ENCODE peak calls at places on chromosomes 4 and X, in four cellular contexts. A is tibial artery, J is lung, M is right lobe of liver. N is an unnamed sample. For H3K4me1, the result is how much of the 10 kb centered on the place peaks cover.

GRCh38 chrX:117274943-117275342 is 812.2 kb upstream of the CT83 start:
- DNase-seq in M (no peak), J (no peak), A (no peak), N (no peak)

GRCh38 chrX:136193771-136194170 is 46.4 kb downstream of the FHL1 start:
- DNase-seq in A (no peak), J (no peak), M (no peak), N (no peak)

GRCh38 chr4:138870739-138871633 is 144.6 kb upstream of the NOCT start:
- DNase-seq in A (peak), M (no peak), J (peak), N (no peak)

GRCh38 chrX:153723351-153724251 is 586 bp downstream of the BCAP31 start:
- DNase-seq in A (no peak), J (peak), M (no peak), N (peak)

GRCh38 chr4:55733874-55734437 is 85.6 kb upstream of the EXOC1L start:
- DNase-seq in J (peak), M (no peak), A (no peak), N (peak)

GRCh38 chr4:78984593-78984992 is 45.4 kb upstream of the PAQR3 start:
- DNase-seq in J (no peak), M (no peak), A (no peak), N (no peak)

GRCh38 chr4:88779431-88779830 is 81.8 kb upstream of the NAP1L5 start:
- DNase-seq in A (no peak), J (no peak), M (no peak), N (no peak)

GRCh38 chr4:155025762-155026457 is 182.5 kb upstream of the NPY2R start:
- DNase-seq in M (no peak), A (no peak), J (peak), N (peak)

GRCh38 chr4:151325320-151326246 is at the start of gene SH3D19:
- DNase-seq in J (peak), A (peak), M (peak), N (peak)

GRCh38 chr4:10109995-10110670 is 6.5 kb downstream of the WDR1 start:
- DNase-seq in M (no peak), J (no peak), A (no peak), N (no peak)

GRCh38 chr4:10107111-10108091 is 9.2 kb downstream of the WDR1 start:
- DNase-seq in J (no peak), M (no peak), A (no peak), N (peak)

GRCh38 chr4:10108818-10109783 is 7.5 kb downstream of the WDR1 start:
- DNase-seq in M (no peak), A (no peak), J (no peak), N (peak)

GRCh38 chr4:10106421-10107039 is 10.1 kb downstream of the WDR1 start:
- DNase-seq in J (peak), M (no peak), A (peak), N (peak)

GRCh38 chr4:10108391-10108790 is 8.2 kb downstream of the WDR1 start:
- DNase-seq in A (no peak), J (no peak), M (no peak), N (peak)
- H3K4me1 ChIP-seq in A (half or more), J (half or more), M (under half), N (half or more)

GRCh38 chr4:103201724-103202123 is 3.6 kb upstream of the CENPE start:
- DNase-seq in A (no peak), M (no peak), J (no peak), N (no peak)

GRCh38 chr4:103204114-103204513 is 6.0 kb upstream of the CENPE start:
- DNase-seq in J (no peak), A (no peak), M (no peak), N (no peak)

GRCh38 chr4:103207673-103208072 is 9.5 kb upstream of the CENPE start:
- DNase-seq in J (no peak), A (no peak), M (no peak), N (no peak)
- TF ChIP-seq CTCF in J (no peak), A (no peak), M (peak), N (no peak)

GRCh38 chr4:2486981-2487380 is 18.1 kb downstream of the RNF4 start:
- DNase-seq in M (peak), A (no peak), J (no peak), N (no peak)
- H3K4me1 ChIP-seq in M (under half), A (half or more), J (under half), N (half or more)

GRCh38 chrX:15594371-15594770 is 6.4 kb downstream of the ACE2 start:
- DNase-seq in A (no peak), J (no peak), M (no peak), N (no peak)
- TF ChIP-seq CTCF in A (no peak), J (no peak), M (peak), N (no peak)

GRCh38 chr4:165210566-165210965 is 3.2 kb downstream of the KLHL2 start:
- DNase-seq in M (no peak), A (no peak), J (no peak), N (no peak)
- H3K4me1 ChIP-seq in M (under half), A (under half), J (under half), N (under half)

GRCh38 chr4:20074450-20074849 is 177.3 kb upstream of the SLIT2 start:
- DNase-seq in J (no peak), M (no peak), A (no peak), N (no peak)
- TF ChIP-seq CTCF in J (no peak), M (no peak), A (no peak), N (no peak)

GRCh38 chr4:110637408-110638131 is 14.7 kb upstream of the PITX2 start:
- DNase-seq in M (no peak), A (no peak), J (no peak), N (no peak)

GRCh38 chr4:110634320-110635154 is 11.7 kb upstream of the PITX2 start:
- DNase-seq in M (no peak), A (no peak), J (no peak), N (no peak)

GRCh38 chr4:110636677-110637407 is 14.0 kb upstream of the PITX2 start:
- DNase-seq in J (no peak), M (no peak), A (no peak), N (no peak)

GRCh38 chr4:110635155-110635479 is 12.2 kb upstream of the PITX2 start:
- DNase-seq in A (no peak), J (no peak), M (no peak), N (no peak)

GRCh38 chr4:110636231-110636676 is 13.4 kb upstream of the PITX2 start:
- DNase-seq in M (no peak), A (no peak), J (no peak), N (no peak)
- H3K4me1 ChIP-seq in M (under half), A (under half), J (under half), N (under half)

GRCh38 chrX:125651426-125651825 is 331.8 kb downstream of the TEX13C start:
- DNase-seq in A (no peak), M (no peak), J (no peak), N (no peak)

DNA sequence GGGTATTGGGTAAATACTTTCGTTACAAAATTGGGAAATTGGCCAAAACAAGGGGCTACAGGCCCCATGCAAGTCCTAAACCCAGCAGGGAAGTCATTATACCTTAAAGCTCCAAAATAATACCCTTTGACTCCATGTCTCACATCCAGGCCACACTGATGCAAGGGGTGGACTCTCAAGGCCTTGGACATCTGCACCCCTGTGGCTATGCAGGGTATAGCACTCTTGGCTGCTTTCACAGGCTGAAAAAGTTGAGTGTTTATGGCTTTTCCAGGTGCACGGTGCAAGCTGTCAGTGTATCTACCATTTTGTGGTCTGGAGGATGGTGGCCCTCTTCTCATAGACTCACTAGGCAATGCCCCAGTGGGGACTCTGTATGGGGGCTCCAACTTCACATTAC is 326.5 kb downstream of the TEX13C start:
- DNase-seq in M (no peak), J (no peak), A (no peak), N (no peak)
- TF ChIP-seq CTCF in M (peak), J (no peak), A (no peak), N (no peak)

DNA sequence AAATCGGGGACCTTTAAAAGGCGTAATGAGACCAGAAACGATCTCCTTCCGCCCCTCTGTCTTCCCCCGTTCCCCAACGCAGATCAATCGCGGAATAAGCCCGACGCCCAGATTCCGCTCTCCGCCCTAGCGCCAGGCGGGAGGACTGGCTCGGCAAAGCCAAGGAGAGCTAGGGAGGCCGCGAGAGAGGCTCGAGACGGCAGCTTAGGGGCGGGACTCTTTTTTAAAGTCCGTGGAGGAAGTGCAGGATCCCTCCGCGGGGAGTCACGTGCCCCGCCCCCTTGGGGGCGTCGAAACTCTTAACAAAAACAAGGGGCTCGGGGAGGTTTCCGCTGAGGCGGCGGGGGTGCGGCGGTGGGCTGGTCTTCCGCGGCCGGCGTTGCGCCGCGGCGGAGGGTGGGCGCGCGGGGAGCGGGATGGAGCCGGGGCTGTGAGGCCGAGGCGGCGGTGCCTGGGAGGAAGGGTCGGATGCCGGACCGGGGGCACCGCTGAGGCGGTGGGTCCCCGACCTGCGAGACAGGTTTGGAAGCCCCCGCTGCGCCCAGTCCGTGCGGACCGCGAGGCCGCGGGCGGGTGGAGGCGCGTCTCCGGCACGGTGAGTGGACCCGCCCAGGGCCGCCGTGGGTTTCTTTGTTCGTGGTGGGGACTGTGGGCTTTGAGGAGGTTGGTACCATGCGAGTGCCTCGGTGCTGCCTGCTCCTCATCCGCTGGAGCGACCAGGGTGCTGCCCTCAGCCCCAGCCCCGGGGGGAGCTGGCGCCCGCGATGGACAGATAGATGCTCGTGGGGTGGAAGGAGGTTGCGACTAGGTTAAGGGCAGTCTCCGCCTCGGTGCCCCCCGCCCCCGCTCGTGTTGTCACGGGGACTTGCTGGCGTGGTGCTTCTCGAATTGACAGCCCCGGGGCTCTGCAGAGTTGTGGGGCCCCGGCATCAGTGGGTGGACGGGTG is at the start of gene CCNG2:
- DNase-seq in A (peak), J (peak), M (peak), N (peak)
- H3K4me1 ChIP-seq in A (under half), J (under half), M (under half), N (under half)

GRCh38 chrX:69280956-69281355 is 115.7 kb upstream of the PJA1 start:
- DNase-seq in A (no peak), M (no peak), J (no peak), N (no peak)
- TF ChIP-seq CTCF in A (no peak), M (no peak), J (no peak), N (no peak)

N was measured in mucosa of descending colon.